ENCODE peak calls at places on chromosomes 4 and X, in four cellular contexts. Q is fibroblast of mammary gland; P is fibroblast of the aortic adventitia; B is CD8-positive, alpha-beta T cell. Y is an unnamed sample.

GRCh38 chr4:154004450-154004849 is 215.6 kb upstream of the SFRP2 start:
- DNase-seq in Q (no peak), P (peak), B (no peak), Y (no peak)

GRCh38 chrX:1537031-1537715 is at the start of gene P2RY8:
- DNase-seq in Q (peak), P (no peak), B (peak), Y (peak)

GRCh38 chrX:72048515-72049455 is 82.9 kb downstream of the RTL5 start:
- DNase-seq in Q (no peak), P (no peak), B (no peak), Y (peak)

GRCh38 chrX:41333744-41333993 is 293 bp upstream of the DDX3X start:
- DNase-seq in Q (peak), P (peak), B (no peak), Y (no peak)

GRCh38 chr4:118762753-118763477 is 73.0 kb downstream of the SEC24D start:
- DNase-seq in Q (no peak), P (peak), B (no peak), Y (no peak)

GRCh38 chrX:139933904-139934303 is 1.1 kb upstream of the ATP11C start:
- DNase-seq in Q (no peak), P (no peak), B (no peak), Y (no peak)

GRCh38 chrX:134936542-134936941 is 54.2 kb upstream of the SMIM10 start:
- DNase-seq in Q (peak), P (peak), B (no peak), Y (no peak)

GRCh38 chr4:139704915-139705485 is 39.4 kb downstream of the MGST2 start:
- DNase-seq in Q (peak), P (peak), B (no peak), Y (no peak)

GRCh38 chr4:177124436-177124835 is 185.2 kb upstream of the NEIL3 start:
- DNase-seq in Q (no peak), P (no peak), B (no peak), Y (no peak)

GRCh38 chrX:129654652-129655546 is at the start of gene APLN:
- DNase-seq in Q (peak), P (peak), B (no peak), Y (no peak)

GRCh38 chr4:176547005-176547404 is 227.2 kb downstream of the SPCS3 start:
- DNase-seq in Q (peak), P (peak), B (no peak), Y (no peak)

GRCh38 chrX:20432048-20432447 is 165.3 kb upstream of the RPS6KA3 start:
- DNase-seq in Q (peak), P (no peak), B (no peak), Y (no peak)

GRCh38 chr4:116839826-116840225 is 245.6 kb downstream of the TRAM1L1 start:
- DNase-seq in Q (peak), P (peak), B (no peak), Y (no peak)

GRCh38 chrX:50003927-50004326 is 81.5 kb downstream of the CLCN5 start:
- DNase-seq in Q (no peak), P (peak), B (no peak), Y (no peak)

GRCh38 chrX:80807606-80808159 is 2.0 kb downstream of the BRWD3 start:
- DNase-seq in Q (no peak), P (peak), B (no peak), Y (no peak)

GRCh38 chr4:69764311-69764710 is 3.9 kb upstream of the SULT1B1 start:
- DNase-seq in Q (peak), P (no peak), B (no peak), Y (no peak)

GRCh38 chr4:6035786-6036185 is 17.6 kb upstream of the C4orf50 start:
- DNase-seq in Q (no peak), P (no peak), B (no peak), Y (no peak)

GRCh38 chr4:189202869-189203271 is 737.8 kb upstream of the FRG1 start:
- DNase-seq in Q (peak), P (no peak), B (no peak), Y (no peak)

GRCh38 chrX:69503228-69503834 is 795 bp upstream of the NALF2 start:
- DNase-seq in Q (peak), P (no peak), B (no peak), Y (no peak)

GRCh38 chr4:150828159-150828558 is 186.9 kb downstream of the LRBA start:
- DNase-seq in Q (no peak), P (no peak), B (peak), Y (peak)

GRCh38 chrX:131083510-131084142 is 25.5 kb downstream of the ARHGAP36 start:
- DNase-seq in Q (no peak), P (no peak), B (no peak), Y (no peak)

GRCh38 chrX:19624754-19625153 is 109.4 kb upstream of the MAP3K15 start:
- DNase-seq in Q (peak), P (no peak), B (no peak), Y (no peak)

GRCh38 chr4:159725571-159725970 is 622.7 kb downstream of the RAPGEF2 start:
- DNase-seq in Q (no peak), P (no peak), B (no peak), Y (no peak)

GRCh38 chr4:183658362-183659028 is 490 bp downstream of the RWDD4 start:
- DNase-seq in Q (no peak), P (peak), B (no peak), Y (no peak)

GRCh38 chr4:128633067-128633466 is 176.4 kb upstream of the JADE1 start:
- DNase-seq in Q (no peak), P (no peak), B (no peak), Y (no peak)

GRCh38 chr4:155237567-155237966 is 29.1 kb downstream of the NPY2R start:
- DNase-seq in Q (no peak), P (no peak), B (no peak), Y (no peak)

GRCh38 chr4:155245105-155245504 is 36.7 kb downstream of the NPY2R start:
- DNase-seq in Q (no peak), P (no peak), B (no peak), Y (no peak)

GRCh38 chr4:155241664-155242063 is 33.2 kb downstream of the NPY2R start:
- DNase-seq in Q (peak), P (no peak), B (no peak), Y (no peak)

GRCh38 chr4:155241225-155241624 is 32.8 kb downstream of the NPY2R start:
- DNase-seq in Q (no peak), P (no peak), B (no peak), Y (no peak)
- TF ChIP-seq CTCF in Q (no peak), P (no peak), B (no peak), Y (no peak)

GRCh38 chr4:102858828-102859464 is 9.8 kb upstream of the CISD2 start:
- DNase-seq in Q (no peak), P (no peak), B (no peak), Y (no peak)
- TF ChIP-seq CTCF in Q (no peak), P (no peak), B (no peak), Y (no peak)

GRCh38 chr4:112327950-112328349 is 30.8 kb downstream of the ALPK1 start:
- DNase-seq in Q (peak), P (peak), B (no peak), Y (no peak)
- TF ChIP-seq CTCF in Q (peak), P (peak), B (peak), Y (peak)

DNA sequence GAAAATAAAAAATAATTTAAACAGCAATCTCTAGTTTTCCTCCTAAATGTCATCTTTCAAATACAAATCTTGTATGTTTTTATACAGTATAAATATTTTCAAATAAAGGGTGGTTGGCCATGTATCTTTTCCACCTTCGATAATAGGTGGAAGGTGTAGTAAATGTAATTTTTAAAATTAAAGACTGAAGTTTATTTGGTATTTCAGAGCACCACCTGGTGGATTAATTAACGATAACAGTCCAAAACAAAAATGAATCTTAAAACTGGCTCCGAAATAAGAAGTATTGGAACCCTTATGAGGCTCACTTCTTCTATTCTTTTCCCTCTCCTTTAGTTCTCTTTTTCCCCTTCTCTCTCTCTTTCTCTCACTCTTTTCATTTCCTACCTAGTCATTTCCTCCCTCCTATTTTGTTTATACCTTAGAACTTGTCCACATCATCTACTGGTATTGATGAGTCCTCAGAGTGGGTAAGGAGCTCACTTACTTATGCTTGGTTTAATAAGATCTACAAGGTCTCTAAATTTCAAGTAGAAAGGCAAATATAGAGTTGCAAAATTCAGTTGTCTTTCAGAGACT is 82.9 kb upstream of the EXOC1L start:
- DNase-seq in Q (peak), P (peak), B (no peak), Y (no peak)
- TF ChIP-seq CTCF in Q (peak), P (peak), B (no peak), Y (peak)

GRCh38 chr4:22869235-22869634 is 176.5 kb downstream of the GBA3 start:
- DNase-seq in Q (no peak), P (no peak), B (no peak), Y (no peak)
- TF ChIP-seq CTCF in Q (no peak), P (no peak), B (no peak), Y (no peak)

GRCh38 chrX:54481751-54482150 is 14.3 kb downstream of the FGD1 start:
- DNase-seq in Q (peak), P (no peak), B (no peak), Y (no peak)
- TF ChIP-seq CTCF in Q (peak), P (peak), B (no peak), Y (no peak)

DNA sequence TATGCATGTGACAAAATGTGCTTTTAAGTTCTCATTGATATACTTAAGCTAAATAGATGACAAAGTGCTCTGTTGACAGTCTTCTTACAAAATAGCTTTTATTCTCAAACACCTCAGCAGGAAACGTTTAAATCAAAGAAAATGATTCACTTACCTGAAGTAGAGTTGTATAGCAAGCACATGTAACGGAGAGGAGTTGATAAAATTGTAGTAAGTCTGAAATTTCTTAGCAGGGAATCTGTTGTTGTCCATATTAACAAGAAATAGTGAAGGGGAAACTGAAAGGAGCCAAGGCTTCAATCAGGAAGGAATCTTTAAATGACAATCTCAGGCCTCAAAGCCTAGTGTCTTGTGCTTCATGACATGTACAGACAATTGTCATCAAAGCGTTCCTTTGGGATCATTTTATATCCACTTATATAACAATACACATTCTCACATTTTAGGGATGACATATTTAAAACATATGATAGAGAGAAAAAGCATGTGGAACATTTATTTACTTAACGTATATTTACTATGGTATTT is 2010.2 kb upstream of the IGFBP7 start:
- DNase-seq in Q (no peak), P (no peak), B (no peak), Y (no peak)
- TF ChIP-seq CTCF in Q (no peak), P (no peak), B (no peak), Y (no peak)